ENCODE peak calls at places on chromosome 1, in four cellular contexts. Q is naive B cell, P is left colon, U is pancreas. M is an unnamed sample.

GRCh38 chr1:67390041-67390887 is 39.9 kb downstream of the SERBP1 start:
- DNase-seq in U (no peak), Q (no peak), P (no peak), M (peak)

GRCh38 chr1:185935360-185935759 is 201.2 kb downstream of the HMCN1 start:
- DNase-seq in Q (no peak), U (no peak), P (no peak), M (no peak)

GRCh38 chr1:14304381-14304865 is 294.1 kb upstream of the KAZN start:
- DNase-seq in Q (no peak), U (no peak), P (no peak), M (peak)

GRCh38 chr1:211517006-211517405 is 25.0 kb upstream of the RD3 start:
- DNase-seq in Q (no peak), U (no peak), P (peak), M (no peak)

GRCh38 chr1:67672260-67672803 is 12.7 kb upstream of the GADD45A start:
- DNase-seq in U (no peak), Q (no peak), P (no peak), M (no peak)

GRCh38 chr1:156502749-156503671 is 2.4 kb upstream of the MEF2D start:
- DNase-seq in U (no peak), Q (no peak), P (peak), M (peak)

GRCh38 chr1:165595561-165595960 is 35.5 kb upstream of the MGST3 start:
- DNase-seq in U (no peak), P (no peak), Q (no peak), M (peak)

GRCh38 chr1:111976332-111976731 is 13.1 kb downstream of the KCND3 start:
- DNase-seq in U (no peak), P (no peak), Q (no peak), M (peak)

GRCh38 chr1:161226320-161226711 is 456 bp downstream of the TOMM40L start:
- DNase-seq in Q (no peak), P (no peak), U (no peak), M (no peak)

GRCh38 chr1:212228591-212229119 is 56.6 kb upstream of the PPP2R5A start:
- DNase-seq in P (no peak), Q (no peak), U (peak), M (no peak)

GRCh38 chr1:39360726-39361125 is 130.7 kb upstream of the BMP8A start:
- DNase-seq in Q (no peak), U (no peak), P (no peak), M (peak)

GRCh38 chr1:31944205-31945089 is 6.3 kb upstream of the PTP4A2 start:
- DNase-seq in U (peak), Q (peak), P (peak), M (peak)